ENCODE peak calls at places on chromosomes 13 and 19, in seven cellular contexts. One of them, this sample, is unnamed.
A peak's percentile ranks its signal among the peaks of the same experiment; 100 is the strongest.

GRCh38 chr19:31383553-31383952 is 34.3 kb upstream of the TSHZ3 start:
- DNase-seq in spleen: no peak
- DNase-seq in Panc1: no peak
- DNase-seq in tibial artery: no peak
- DNase-seq in PC-9: no peak
- DNase-seq in naive thymus-derived CD4-positive, alpha-beta T cell: no peak
- DNase-seq in heart right ventricle: no peak
- DNase-seq in this sample: no peak

GRCh38 chr19:16106121-16106520 is 5.6 kb upstream of the RAB8A start:
- DNase-seq in spleen: no peak
- DNase-seq in Panc1: peak; percentile 36
- DNase-seq in tibial artery: no peak
- DNase-seq in PC-9: no peak
- DNase-seq in naive thymus-derived CD4-positive, alpha-beta T cell: no peak
- DNase-seq in heart right ventricle: no peak
- DNase-seq in this sample: no peak

GRCh38 chr13:49436890-49437289 is 7.0 kb downstream of the CAB39L start:
- DNase-seq in spleen: no peak
- DNase-seq in Panc1: no peak
- DNase-seq in tibial artery: peak; percentile 51
- DNase-seq in PC-9: no peak
- DNase-seq in naive thymus-derived CD4-positive, alpha-beta T cell: no peak
- DNase-seq in heart right ventricle: no peak
- DNase-seq in this sample: no peak

GRCh38 chr13:109840893-109841287 is 54.5 kb upstream of the IRS2 start:
- DNase-seq in spleen: no peak
- DNase-seq in Panc1: no peak
- DNase-seq in tibial artery: no peak
- DNase-seq in PC-9: no peak
- DNase-seq in naive thymus-derived CD4-positive, alpha-beta T cell: no peak
- DNase-seq in heart right ventricle: no peak
- DNase-seq in this sample: no peak

GRCh38 chr19:41457241-41457640 is 14.3 kb downstream of the ERICH4 start:
- DNase-seq in spleen: no peak
- DNase-seq in Panc1: no peak
- DNase-seq in tibial artery: no peak
- DNase-seq in PC-9: no peak
- DNase-seq in naive thymus-derived CD4-positive, alpha-beta T cell: no peak
- DNase-seq in heart right ventricle: no peak
- DNase-seq in this sample: no peak

GRCh38 chr19:18220632-18221275 is 5.5 kb downstream of the PDE4C start:
- DNase-seq in spleen: no peak
- DNase-seq in Panc1: no peak
- DNase-seq in tibial artery: no peak
- DNase-seq in PC-9: no peak
- DNase-seq in naive thymus-derived CD4-positive, alpha-beta T cell: no peak
- DNase-seq in heart right ventricle: no peak
- DNase-seq in this sample: no peak

GRCh38 chr19:28881616-28882015 is 331.3 kb downstream of the UQCRFS1 start:
- DNase-seq in spleen: no peak
- DNase-seq in Panc1: no peak
- DNase-seq in tibial artery: no peak
- DNase-seq in PC-9: no peak
- DNase-seq in naive thymus-derived CD4-positive, alpha-beta T cell: no peak
- DNase-seq in heart right ventricle: no peak
- DNase-seq in this sample: no peak

GRCh38 chr19:7550987-7551761 is 15.7 kb downstream of the PNPLA6 start:
- DNase-seq in spleen: no peak
- DNase-seq in Panc1: no peak
- DNase-seq in tibial artery: peak; percentile 41
- DNase-seq in PC-9: no peak
- DNase-seq in naive thymus-derived CD4-positive, alpha-beta T cell: no peak
- DNase-seq in heart right ventricle: peak; percentile 74
- DNase-seq in this sample: peak; percentile 87

GRCh38 chr13:62908321-62908720 is 1492.7 kb upstream of the PCDH20 start:
- DNase-seq in spleen: no peak
- DNase-seq in Panc1: no peak
- DNase-seq in tibial artery: no peak
- DNase-seq in PC-9: no peak
- DNase-seq in naive thymus-derived CD4-positive, alpha-beta T cell: no peak
- DNase-seq in heart right ventricle: no peak
- DNase-seq in this sample: no peak

GRCh38 chr19:34962281-34962944 is 1.6 kb downstream of the ZNF792 start:
- DNase-seq in spleen: no peak
- DNase-seq in Panc1: no peak
- DNase-seq in tibial artery: no peak
- DNase-seq in PC-9: no peak
- DNase-seq in naive thymus-derived CD4-positive, alpha-beta T cell: no peak
- DNase-seq in heart right ventricle: peak; percentile 40
- DNase-seq in this sample: no peak

GRCh38 chr13:52845766-52846566 is 2.5 kb downstream of the PCDH8 start:
- DNase-seq in spleen: peak; percentile 74
- DNase-seq in Panc1: no peak
- DNase-seq in tibial artery: no peak
- DNase-seq in PC-9: no peak
- DNase-seq in naive thymus-derived CD4-positive, alpha-beta T cell: peak; percentile 41
- DNase-seq in heart right ventricle: no peak
- DNase-seq in this sample: no peak

GRCh38 chr13:67408823-67409222 is 178.7 kb upstream of the PCDH9 start:
- DNase-seq in spleen: no peak
- DNase-seq in Panc1: no peak
- DNase-seq in tibial artery: no peak
- DNase-seq in PC-9: no peak
- DNase-seq in naive thymus-derived CD4-positive, alpha-beta T cell: no peak
- DNase-seq in heart right ventricle: no peak
- DNase-seq in this sample: no peak

GRCh38 chr13:38657191-38657590 is 29.7 kb upstream of the FREM2 start:
- DNase-seq in spleen: no peak
- DNase-seq in Panc1: no peak
- DNase-seq in tibial artery: no peak
- DNase-seq in PC-9: no peak
- DNase-seq in naive thymus-derived CD4-positive, alpha-beta T cell: no peak
- DNase-seq in heart right ventricle: no peak
- DNase-seq in this sample: no peak

GRCh38 chr19:17078920-17079709 is 3.5 kb downstream of the MYO9B start:
- DNase-seq in spleen: no peak
- DNase-seq in Panc1: no peak
- DNase-seq in tibial artery: no peak
- DNase-seq in PC-9: no peak
- DNase-seq in naive thymus-derived CD4-positive, alpha-beta T cell: no peak
- DNase-seq in heart right ventricle: no peak
- DNase-seq in this sample: no peak

GRCh38 chr19:1290245-1290698 is 4.6 kb downstream of the EFNA2 start:
- DNase-seq in spleen: no peak
- DNase-seq in Panc1: no peak
- DNase-seq in tibial artery: no peak
- DNase-seq in PC-9: no peak
- DNase-seq in naive thymus-derived CD4-positive, alpha-beta T cell: no peak
- DNase-seq in heart right ventricle: no peak
- DNase-seq in this sample: no peak

GRCh38 chr19:1290699-1291651 is 5.3 kb downstream of the EFNA2 start:
- DNase-seq in spleen: no peak
- DNase-seq in Panc1: no peak
- DNase-seq in tibial artery: no peak
- DNase-seq in PC-9: no peak
- DNase-seq in naive thymus-derived CD4-positive, alpha-beta T cell: no peak
- DNase-seq in heart right ventricle: no peak
- DNase-seq in this sample: no peak

GRCh38 chr19:1287622-1288527 is 2.2 kb downstream of the EFNA2 start:
- DNase-seq in spleen: no peak
- DNase-seq in Panc1: no peak
- DNase-seq in tibial artery: no peak
- DNase-seq in PC-9: no peak
- DNase-seq in naive thymus-derived CD4-positive, alpha-beta T cell: no peak
- DNase-seq in heart right ventricle: no peak
- DNase-seq in this sample: no peak

GRCh38 chr19:1288528-1289394 is 3.1 kb downstream of the EFNA2 start:
- DNase-seq in spleen: no peak
- DNase-seq in Panc1: no peak
- DNase-seq in tibial artery: no peak
- DNase-seq in PC-9: no peak
- DNase-seq in naive thymus-derived CD4-positive, alpha-beta T cell: no peak
- DNase-seq in heart right ventricle: no peak
- DNase-seq in this sample: no peak

DNA sequence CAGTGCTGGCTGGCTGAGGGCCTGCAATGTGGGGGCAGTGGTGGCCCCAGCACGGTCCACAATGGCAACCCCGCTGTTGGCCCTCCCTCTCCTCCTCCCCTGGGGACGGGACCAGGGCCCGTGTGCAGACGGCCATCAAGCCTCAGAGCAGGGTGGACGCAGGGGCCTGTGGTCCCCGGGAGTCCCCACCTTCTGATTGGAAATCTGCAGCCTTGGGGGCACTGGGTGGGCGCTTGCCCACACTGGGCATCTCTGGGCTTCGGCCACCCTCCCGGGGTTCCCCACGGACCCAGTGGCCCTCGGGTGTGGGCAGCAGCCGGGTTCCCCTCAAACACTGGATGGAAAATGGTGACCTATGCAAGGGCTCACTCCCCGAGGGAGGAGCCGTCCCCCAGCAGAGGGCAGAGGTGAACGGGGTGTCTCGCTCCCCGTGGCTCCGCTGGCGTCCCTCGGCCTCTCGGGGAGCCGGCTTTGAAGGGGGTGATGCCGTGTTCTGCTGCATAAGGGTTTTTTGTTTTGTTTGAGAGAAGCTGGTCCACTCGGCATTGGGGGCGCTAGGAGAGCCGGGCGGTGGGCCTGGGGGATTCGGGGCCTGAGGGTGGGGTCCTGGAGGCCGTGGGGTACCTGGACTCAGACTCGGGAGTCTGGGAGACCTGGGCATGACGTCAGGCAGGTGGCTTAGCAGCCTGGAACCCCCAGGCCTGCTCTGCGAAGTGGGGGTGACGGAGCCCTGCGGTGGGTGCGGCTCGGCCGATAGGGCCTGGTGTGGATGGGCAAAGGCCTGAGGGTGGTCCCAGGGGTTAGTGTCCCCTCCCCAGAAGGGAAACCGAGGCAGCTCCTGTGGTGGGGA is 3.9 kb downstream of the EFNA2 start:
- DNase-seq in spleen: no peak
- DNase-seq in Panc1: no peak
- DNase-seq in tibial artery: no peak
- DNase-seq in PC-9: no peak
- DNase-seq in naive thymus-derived CD4-positive, alpha-beta T cell: no peak
- DNase-seq in heart right ventricle: no peak
- DNase-seq in this sample: no peak
- H3K4me3 ChIP-seq in spleen: no peak overlapping the region
- H3K4me3 ChIP-seq in Panc1: no peak overlapping the region
- H3K4me3 ChIP-seq in tibial artery: no peak overlapping the region
- H3K4me3 ChIP-seq in PC-9: no peak overlapping the region
- H3K4me3 ChIP-seq in naive thymus-derived CD4-positive, alpha-beta T cell: no peak overlapping the region
- H3K4me3 ChIP-seq in heart right ventricle: no peak overlapping the region
- H3K4me3 ChIP-seq in this sample: no peak overlapping the region

GRCh38 chr19:27676877-27677276 is 1536.1 kb downstream of the UQCRFS1 start:
- DNase-seq in spleen: no peak
- DNase-seq in Panc1: no peak
- DNase-seq in tibial artery: no peak
- DNase-seq in PC-9: no peak
- DNase-seq in naive thymus-derived CD4-positive, alpha-beta T cell: no peak
- DNase-seq in heart right ventricle: peak; percentile 53
- DNase-seq in this sample: no peak

GRCh38 chr19:27673986-27674385 is 1539.0 kb downstream of the UQCRFS1 start:
- DNase-seq in spleen: no peak
- DNase-seq in Panc1: no peak
- DNase-seq in tibial artery: no peak
- DNase-seq in PC-9: no peak
- DNase-seq in naive thymus-derived CD4-positive, alpha-beta T cell: no peak
- DNase-seq in heart right ventricle: no peak
- DNase-seq in this sample: no peak

GRCh38 chr19:27676334-27676733 is 1536.6 kb downstream of the UQCRFS1 start:
- DNase-seq in spleen: no peak
- DNase-seq in Panc1: no peak
- DNase-seq in tibial artery: no peak
- DNase-seq in PC-9: no peak
- DNase-seq in naive thymus-derived CD4-positive, alpha-beta T cell: no peak
- DNase-seq in heart right ventricle: no peak
- DNase-seq in this sample: no peak

GRCh38 chr19:27674701-27675100 is 1538.2 kb downstream of the UQCRFS1 start:
- DNase-seq in spleen: no peak
- DNase-seq in Panc1: no peak
- DNase-seq in tibial artery: no peak
- DNase-seq in PC-9: no peak
- DNase-seq in naive thymus-derived CD4-positive, alpha-beta T cell: no peak
- DNase-seq in heart right ventricle: no peak
- DNase-seq in this sample: no peak

GRCh38 chr19:27675771-27676170 is 1537.2 kb downstream of the UQCRFS1 start:
- DNase-seq in spleen: no peak
- DNase-seq in Panc1: no peak
- DNase-seq in tibial artery: no peak
- DNase-seq in PC-9: no peak
- DNase-seq in naive thymus-derived CD4-positive, alpha-beta T cell: no peak
- DNase-seq in heart right ventricle: no peak
- DNase-seq in this sample: no peak
- H3K9me3 ChIP-seq in spleen: no peaks in the 10 kb centered on the region
- H3K9me3 ChIP-seq in Panc1: no peaks in the 10 kb centered on the region
- H3K9me3 ChIP-seq in tibial artery: no peaks in the 10 kb centered on the region
- H3K9me3 ChIP-seq in PC-9: no peaks in the 10 kb centered on the region
- H3K9me3 ChIP-seq in naive thymus-derived CD4-positive, alpha-beta T cell: no peaks in the 10 kb centered on the region
- H3K9me3 ChIP-seq in heart right ventricle: no peaks in the 10 kb centered on the region
- H3K9me3 ChIP-seq in this sample: no peaks in the 10 kb centered on the region

GRCh38 chr19:4758659-4759058 is 32.9 kb upstream of the FEM1A start:
- DNase-seq in spleen: no peak
- DNase-seq in Panc1: no peak
- DNase-seq in tibial artery: no peak
- DNase-seq in PC-9: no peak
- DNase-seq in naive thymus-derived CD4-positive, alpha-beta T cell: no peak
- DNase-seq in heart right ventricle: no peak
- DNase-seq in this sample: no peak

GRCh38 chr19:4763021-4763420 is 28.5 kb upstream of the FEM1A start:
- DNase-seq in spleen: no peak
- DNase-seq in Panc1: no peak
- DNase-seq in tibial artery: no peak
- DNase-seq in PC-9: no peak
- DNase-seq in naive thymus-derived CD4-positive, alpha-beta T cell: no peak
- DNase-seq in heart right ventricle: no peak
- DNase-seq in this sample: no peak

GRCh38 chr19:4759388-4760284 is 31.9 kb upstream of the FEM1A start:
- DNase-seq in spleen: peak; percentile 92
- DNase-seq in Panc1: peak; percentile 24
- DNase-seq in tibial artery: peak; percentile 79
- DNase-seq in PC-9: no peak
- DNase-seq in naive thymus-derived CD4-positive, alpha-beta T cell: peak; percentile 70
- DNase-seq in heart right ventricle: peak; percentile 87
- DNase-seq in this sample: peak; percentile 91

GRCh38 chr19:4758082-4758481 is 33.5 kb upstream of the FEM1A start:
- DNase-seq in spleen: no peak
- DNase-seq in Panc1: no peak
- DNase-seq in tibial artery: no peak
- DNase-seq in PC-9: no peak
- DNase-seq in naive thymus-derived CD4-positive, alpha-beta T cell: no peak
- DNase-seq in heart right ventricle: no peak
- DNase-seq in this sample: no peak

GRCh38 chr19:4760285-4760650 is 31.3 kb upstream of the FEM1A start:
- DNase-seq in spleen: no peak
- DNase-seq in Panc1: no peak
- DNase-seq in tibial artery: no peak
- DNase-seq in PC-9: no peak
- DNase-seq in naive thymus-derived CD4-positive, alpha-beta T cell: no peak
- DNase-seq in heart right ventricle: no peak
- DNase-seq in this sample: no peak
- H3K4me3 ChIP-seq in spleen: no peak overlapping the region
- H3K4me3 ChIP-seq in Panc1: peak overlapping the region; percentile 57
- H3K4me3 ChIP-seq in tibial artery: no peak overlapping the region
- H3K4me3 ChIP-seq in PC-9: no peak overlapping the region
- H3K4me3 ChIP-seq in naive thymus-derived CD4-positive, alpha-beta T cell: peak overlapping the region; percentile 13
- H3K4me3 ChIP-seq in heart right ventricle: peak overlapping the region; percentile 43
- H3K4me3 ChIP-seq in this sample: peak overlapping the region; percentile 32

GRCh38 chr19:36668646-36669045 is 2.0 kb upstream of the ZNF461 start:
- DNase-seq in spleen: no peak
- DNase-seq in Panc1: no peak
- DNase-seq in tibial artery: no peak
- DNase-seq in PC-9: no peak
- DNase-seq in naive thymus-derived CD4-positive, alpha-beta T cell: no peak
- DNase-seq in heart right ventricle: no peak
- DNase-seq in this sample: no peak
- H3K9me3 ChIP-seq in spleen: peaks cover 5% of the 10 kb centered on the region
- H3K9me3 ChIP-seq in Panc1: no peaks in the 10 kb centered on the region
- H3K9me3 ChIP-seq in tibial artery: no peaks in the 10 kb centered on the region
- H3K9me3 ChIP-seq in PC-9: peaks cover 29% of the 10 kb centered on the region
- H3K9me3 ChIP-seq in naive thymus-derived CD4-positive, alpha-beta T cell: peaks cover 10% of the 10 kb centered on the region
- H3K9me3 ChIP-seq in heart right ventricle: peaks cover 30% of the 10 kb centered on the region
- H3K9me3 ChIP-seq in this sample: no peaks in the 10 kb centered on the region

This sample was measured in NT2/D1.